ENCODE peak calls at places on chromosome 1, in four cellular contexts. One of them, this sample, is unnamed.

GRCh38 chr1:41615316-41615715 is 130.8 kb upstream of the EDN2 start:
- DNase-seq in upper lobe of right lung: no peak
- DNase-seq in GM23338: no peak
- DNase-seq in nephron progenitor cell: no peak
- DNase-seq in this sample: no peak

GRCh38 chr1:167066333-167067122 is 23.6 kb downstream of the GPA33 start:
- DNase-seq in upper lobe of right lung: peak
- DNase-seq in GM23338: peak
- DNase-seq in nephron progenitor cell: peak
- DNase-seq in this sample: peak

GRCh38 chr1:72281637-72282270 is 585 bp downstream of the NEGR1 start:
- DNase-seq in upper lobe of right lung: no peak
- DNase-seq in GM23338: peak
- DNase-seq in nephron progenitor cell: no peak
- DNase-seq in this sample: no peak

GRCh38 chr1:19756480-19756879 is 43.2 kb downstream of the TMCO4 start:
- DNase-seq in upper lobe of right lung: no peak
- DNase-seq in GM23338: no peak
- DNase-seq in nephron progenitor cell: no peak
- DNase-seq in this sample: no peak

GRCh38 chr1:162561616-162562451 is at the start of gene UAP1:
- DNase-seq in upper lobe of right lung: no peak
- DNase-seq in GM23338: peak
- DNase-seq in nephron progenitor cell: no peak
- DNase-seq in this sample: peak

GRCh38 chr1:78839704-78840277 is 166.7 kb downstream of the ADGRL4 start:
- DNase-seq in upper lobe of right lung: no peak
- DNase-seq in GM23338: peak
- DNase-seq in nephron progenitor cell: peak
- DNase-seq in this sample: peak

GRCh38 chr1:246294263-246294662 is 212.8 kb downstream of the SMYD3 start:
- DNase-seq in upper lobe of right lung: no peak
- DNase-seq in GM23338: no peak
- DNase-seq in nephron progenitor cell: no peak
- DNase-seq in this sample: no peak

GRCh38 chr1:10958614-10959013 is 53.8 kb upstream of the TARDBP start:
- DNase-seq in upper lobe of right lung: no peak
- DNase-seq in GM23338: peak
- DNase-seq in nephron progenitor cell: no peak
- DNase-seq in this sample: no peak

GRCh38 chr1:225554216-225554812 is 98.6 kb downstream of the ENAH start:
- DNase-seq in upper lobe of right lung: no peak
- DNase-seq in GM23338: peak
- DNase-seq in nephron progenitor cell: no peak
- DNase-seq in this sample: peak

GRCh38 chr1:41810446-41810845 is 108.3 kb downstream of the HIVEP3 start:
- DNase-seq in upper lobe of right lung: no peak
- DNase-seq in GM23338: peak
- DNase-seq in nephron progenitor cell: peak
- DNase-seq in this sample: peak

GRCh38 chr1:33738976-33739375 is 124.9 kb upstream of the HMGB4 start:
- DNase-seq in upper lobe of right lung: no peak
- DNase-seq in GM23338: no peak
- DNase-seq in nephron progenitor cell: no peak
- DNase-seq in this sample: no peak

GRCh38 chr1:74432325-74432724 is 80.1 kb downstream of the LRRC53 start:
- DNase-seq in upper lobe of right lung: no peak
- DNase-seq in GM23338: no peak
- DNase-seq in nephron progenitor cell: no peak
- DNase-seq in this sample: no peak

GRCh38 chr1:9846611-9847171 is 22.9 kb upstream of the CLSTN1 start:
- DNase-seq in upper lobe of right lung: no peak
- DNase-seq in GM23338: no peak
- DNase-seq in nephron progenitor cell: peak
- DNase-seq in this sample: no peak

GRCh38 chr1:70459502-70460225 is 48.6 kb downstream of the CTH start:
- DNase-seq in upper lobe of right lung: no peak
- DNase-seq in GM23338: no peak
- DNase-seq in nephron progenitor cell: no peak
- DNase-seq in this sample: no peak

GRCh38 chr1:4960336-4960735 is 305.9 kb downstream of the AJAP1 start:
- DNase-seq in upper lobe of right lung: no peak
- DNase-seq in GM23338: no peak
- DNase-seq in nephron progenitor cell: no peak
- DNase-seq in this sample: no peak
- TF ChIP-seq CTCF in upper lobe of right lung: no peak
- TF ChIP-seq CTCF in GM23338: no peak
- TF ChIP-seq CTCF in nephron progenitor cell: no peak
- TF ChIP-seq CTCF in this sample: no peak

DNA sequence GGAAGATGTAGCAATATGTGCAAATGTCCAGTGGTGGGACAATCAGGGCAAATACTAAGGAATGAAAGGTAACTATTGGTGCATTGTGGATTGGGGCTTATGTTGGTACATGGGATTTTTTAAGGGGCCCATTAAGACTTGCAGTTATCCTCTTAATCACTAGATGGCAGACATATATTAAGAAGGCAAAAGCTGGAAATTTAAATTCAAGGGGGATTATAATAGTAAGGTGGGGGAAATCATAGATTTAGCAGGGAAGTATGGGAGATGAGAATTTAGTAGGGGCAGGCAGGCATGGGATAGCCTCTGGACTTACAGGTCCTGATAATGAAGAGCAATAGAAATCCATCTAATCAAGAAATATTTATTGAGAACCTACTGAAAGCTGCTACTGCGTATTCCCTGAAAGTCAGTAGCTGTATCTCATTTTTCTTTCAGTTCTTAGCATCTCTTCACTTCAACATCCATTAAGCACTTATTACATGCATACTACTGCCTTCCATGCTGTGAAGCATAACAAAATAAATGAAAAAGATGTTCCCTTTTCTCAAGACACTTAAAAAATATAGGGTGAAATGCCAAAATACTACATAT is 251.8 kb downstream of the CRB1 start:
- DNase-seq in upper lobe of right lung: no peak
- DNase-seq in GM23338: peak
- DNase-seq in nephron progenitor cell: no peak
- DNase-seq in this sample: peak
- TF ChIP-seq CTCF in upper lobe of right lung: peak
- TF ChIP-seq CTCF in GM23338: peak
- TF ChIP-seq CTCF in nephron progenitor cell: peak
- TF ChIP-seq CTCF in this sample: no peak

GRCh38 chr1:44409741-44410140 is 4.7 kb downstream of the RNF220 start:
- DNase-seq in upper lobe of right lung: no peak
- DNase-seq in GM23338: no peak
- DNase-seq in nephron progenitor cell: no peak
- DNase-seq in this sample: no peak

GRCh38 chr1:44406761-44407429 is 1.8 kb downstream of the RNF220 start:
- DNase-seq in upper lobe of right lung: no peak
- DNase-seq in GM23338: peak
- DNase-seq in nephron progenitor cell: peak
- DNase-seq in this sample: peak

GRCh38 chr1:44408181-44409018 is 3.3 kb downstream of the RNF220 start:
- DNase-seq in upper lobe of right lung: no peak
- DNase-seq in GM23338: peak
- DNase-seq in nephron progenitor cell: peak
- DNase-seq in this sample: peak

GRCh38 chr1:44407430-44408180 is 2.5 kb downstream of the RNF220 start:
- DNase-seq in upper lobe of right lung: no peak
- DNase-seq in GM23338: peak
- DNase-seq in nephron progenitor cell: peak
- DNase-seq in this sample: peak

DNA sequence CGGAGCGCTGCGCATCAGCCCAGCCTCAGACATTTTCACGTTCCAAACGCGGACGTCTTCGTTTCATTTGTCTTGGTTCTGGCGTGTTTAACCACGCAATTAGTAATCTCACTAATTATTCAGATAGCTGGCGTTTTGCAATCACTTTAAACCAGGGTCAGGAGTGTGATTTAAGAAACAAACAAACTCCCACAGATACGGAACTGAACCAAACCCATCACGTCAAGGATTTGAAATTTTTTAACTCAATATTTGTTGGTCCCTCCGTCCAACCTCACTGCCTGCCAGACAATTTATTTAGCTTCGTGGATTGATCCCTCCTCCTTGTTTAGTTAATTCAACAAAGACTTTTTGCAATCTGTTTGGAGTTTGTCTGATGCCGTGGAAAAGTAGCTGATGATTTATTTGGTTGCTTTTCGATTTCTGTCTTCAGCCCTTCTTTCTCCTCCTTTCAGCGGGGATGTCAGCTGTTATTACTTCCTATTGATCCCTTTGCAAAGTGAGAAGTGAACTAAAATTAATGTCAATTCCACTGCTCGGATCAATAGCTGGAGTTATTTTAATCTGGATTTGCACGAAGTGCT is 4.1 kb downstream of the RNF220 start:
- DNase-seq in upper lobe of right lung: no peak
- DNase-seq in GM23338: no peak
- DNase-seq in nephron progenitor cell: no peak
- DNase-seq in this sample: no peak
- TF ChIP-seq CTCF in upper lobe of right lung: no peak
- TF ChIP-seq CTCF in GM23338: no peak
- TF ChIP-seq CTCF in nephron progenitor cell: no peak
- TF ChIP-seq CTCF in this sample: no peak

GRCh38 chr1:35808376-35809155 is 750 bp downstream of the AGO4 start:
- DNase-seq in upper lobe of right lung: peak
- DNase-seq in GM23338: peak
- DNase-seq in nephron progenitor cell: no peak
- DNase-seq in this sample: peak

GRCh38 chr1:35810096-35810860 is 2.5 kb downstream of the AGO4 start:
- DNase-seq in upper lobe of right lung: no peak
- DNase-seq in GM23338: no peak
- DNase-seq in nephron progenitor cell: no peak
- DNase-seq in this sample: no peak

GRCh38 chr1:35809156-35810095 is 1.6 kb downstream of the AGO4 start:
- DNase-seq in upper lobe of right lung: no peak
- DNase-seq in GM23338: no peak
- DNase-seq in nephron progenitor cell: no peak
- DNase-seq in this sample: no peak

DNA sequence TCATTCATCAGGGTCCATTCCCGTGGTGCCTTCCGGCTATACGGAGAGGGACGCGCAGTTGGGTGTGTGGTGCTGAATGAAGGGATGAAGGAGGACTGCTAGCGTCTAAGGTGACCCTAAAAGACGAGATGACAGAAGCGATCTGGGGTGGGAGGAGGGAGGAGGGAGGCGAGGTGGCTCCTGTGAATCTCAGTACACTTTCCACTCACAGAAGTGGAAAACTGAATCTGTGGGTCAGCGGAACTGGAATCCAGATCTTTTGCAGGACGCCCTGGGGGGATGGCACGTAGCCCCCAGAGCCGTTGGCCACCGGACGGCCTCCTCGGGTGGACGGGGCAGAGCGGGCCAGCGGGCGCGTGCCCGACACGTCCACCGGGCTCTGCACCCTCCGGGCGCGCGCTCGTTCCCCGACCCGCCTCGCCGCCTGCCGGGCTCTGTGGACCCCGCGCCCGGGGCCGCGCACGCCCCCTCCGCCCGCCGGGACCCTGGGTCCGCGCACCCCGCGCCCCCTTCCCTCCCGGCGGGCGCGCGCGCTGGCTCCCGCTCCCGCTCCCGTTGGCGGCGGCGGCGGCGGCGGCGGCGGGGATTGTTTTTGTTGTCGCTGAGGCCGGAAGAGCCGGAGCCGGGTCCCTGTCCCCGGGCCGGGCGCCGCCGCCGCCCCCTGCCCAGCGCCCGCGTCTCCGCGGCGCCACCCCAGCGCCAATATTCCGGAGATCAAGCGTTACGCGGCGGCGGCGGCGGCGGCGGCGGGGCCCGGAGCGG is at the start of gene AGO4:
- DNase-seq in upper lobe of right lung: peak
- DNase-seq in GM23338: peak
- DNase-seq in nephron progenitor cell: peak
- DNase-seq in this sample: peak
- TF ChIP-seq CTCF in upper lobe of right lung: no peak
- TF ChIP-seq CTCF in GM23338: no peak
- TF ChIP-seq CTCF in nephron progenitor cell: no peak
- TF ChIP-seq CTCF in this sample: no peak

GRCh38 chr1:195439661-195440060 is 1168.6 kb downstream of the KCNT2 start:
- DNase-seq in upper lobe of right lung: no peak
- DNase-seq in GM23338: no peak
- DNase-seq in nephron progenitor cell: no peak
- DNase-seq in this sample: no peak
- TF ChIP-seq CTCF in upper lobe of right lung: no peak
- TF ChIP-seq CTCF in GM23338: no peak
- TF ChIP-seq CTCF in nephron progenitor cell: no peak
- TF ChIP-seq CTCF in this sample: no peak

DNA sequence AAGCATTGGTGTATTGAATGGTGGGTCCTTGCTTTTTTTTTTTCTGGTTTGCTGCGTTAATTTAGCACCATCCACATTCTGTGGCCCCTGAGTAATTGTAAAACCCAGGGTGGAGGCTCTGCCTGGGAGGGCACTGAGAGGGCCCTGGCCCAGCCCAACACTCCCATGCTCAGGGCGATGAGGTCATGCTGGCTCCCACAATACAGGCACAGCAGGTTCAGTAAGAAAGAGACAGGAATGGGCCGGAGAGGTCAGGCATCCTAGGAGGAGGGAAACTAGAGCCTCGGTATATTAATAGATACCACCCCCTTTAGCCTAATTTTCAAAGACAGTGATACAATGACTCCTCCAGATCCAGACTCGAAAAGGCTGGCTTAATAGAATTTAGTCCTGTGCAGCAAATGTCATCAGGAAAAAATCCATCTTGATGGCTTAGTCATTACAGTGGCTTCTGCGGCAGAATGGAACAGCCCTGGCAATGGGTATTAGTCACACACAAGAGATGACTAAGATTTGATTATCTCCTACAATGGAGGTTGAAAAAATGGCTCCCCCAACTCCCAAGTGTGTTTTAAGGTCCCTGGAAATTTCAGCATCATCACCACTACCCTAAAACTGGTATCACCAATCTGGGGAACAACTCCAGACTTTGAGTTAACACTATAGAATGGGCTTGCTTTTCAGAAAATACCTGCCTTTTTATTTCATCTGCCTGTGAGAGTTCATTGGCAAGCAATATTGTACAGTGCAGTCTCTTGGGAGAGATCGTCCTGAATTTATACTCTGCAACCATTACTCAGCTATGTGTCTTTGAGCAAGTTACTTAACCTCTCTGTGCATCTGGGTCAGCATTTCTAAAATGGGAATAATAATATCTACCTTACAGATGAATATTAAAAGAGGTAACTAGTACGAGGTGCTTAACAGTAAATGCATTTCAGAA is 43.9 kb upstream of the LYST start:
- DNase-seq in upper lobe of right lung: no peak
- DNase-seq in GM23338: peak
- DNase-seq in nephron progenitor cell: peak
- DNase-seq in this sample: no peak
- TF ChIP-seq CTCF in upper lobe of right lung: no peak
- TF ChIP-seq CTCF in GM23338: no peak
- TF ChIP-seq CTCF in nephron progenitor cell: no peak
- TF ChIP-seq CTCF in this sample: no peak